ENCODE peak calls at places on chromosomes 5 and 9, in four cellular contexts. R is tibial artery; Q is upper lobe of right lung; T is CD8-positive, alpha-beta memory T cell. O is an unnamed sample. For H3K4me1, the result is how much of the 10 kb centered on the place peaks cover.

GRCh38 chr5:90144625-90145327 is 264.8 kb downstream of the CETN3 start:
- DNase-seq in Q (no peak), R (no peak), T (no peak), O (no peak)

GRCh38 chr5:122845253-122846050 is at the start of gene SNX24:
- DNase-seq in R (peak), Q (peak), T (peak), O (peak)

GRCh38 chr5:555058-555623 is 30.9 kb upstream of the SLC9A3 start:
- DNase-seq in Q (no peak), T (no peak), R (no peak), O (no peak)

GRCh38 chr9:6024035-6024554 is 8.7 kb upstream of the RANBP6 start:
- DNase-seq in Q (no peak), T (peak), R (no peak), O (no peak)

GRCh38 chr5:157541452-157542118 is 34.0 kb downstream of the ADAM19 start:
- DNase-seq in R (peak), T (peak), Q (no peak), O (no peak)

GRCh38 chr9:129816501-129817435 is 7.2 kb downstream of the TOR1A start:
- DNase-seq in Q (peak), T (no peak), R (no peak), O (no peak)

GRCh38 chr5:57772512-57772911 is 289.9 kb upstream of the ACTBL2 start:
- DNase-seq in T (no peak), R (no peak), Q (no peak), O (no peak)

GRCh38 chr5:172749076-172749475 is 21.9 kb downstream of the DUSP1 start:
- DNase-seq in R (no peak), Q (no peak), T (no peak), O (no peak)

GRCh38 chr5:132438931-132439330 is 51.6 kb downstream of the IRF1 start:
- DNase-seq in T (no peak), R (peak), Q (no peak), O (no peak)

GRCh38 chr5:69364414-69364813 is 4.9 kb downstream of the AK6 start:
- DNase-seq in T (no peak), Q (no peak), R (no peak), O (no peak)

GRCh38 chr5:140043508-140043872 is 391 bp upstream of the NRG2 start:
- DNase-seq in T (peak), R (peak), Q (peak), O (no peak)

GRCh38 chr5:39013938-39014337 is 60.3 kb downstream of the RICTOR start:
- DNase-seq in R (no peak), Q (no peak), T (no peak), O (no peak)

GRCh38 chr9:21546949-21547348 is 64.8 kb upstream of the IFNE start:
- DNase-seq in T (no peak), Q (no peak), R (no peak), O (no peak)

GRCh38 chr5:173890195-173890951 is 2.2 kb downstream of the CPEB4 start:
- DNase-seq in T (no peak), R (peak), Q (no peak), O (no peak)

GRCh38 chr5:107474724-107475489 is 195.8 kb downstream of the EFNA5 start:
- DNase-seq in T (peak), Q (no peak), R (no peak), O (no peak)

GRCh38 chr9:38622083-38622674 is 1.8 kb upstream of the ANKRD18A start:
- DNase-seq in Q (no peak), R (no peak), T (no peak), O (no peak)

GRCh38 chr9:92964607-92964975 is 17.3 kb downstream of the FGD3 start:
- DNase-seq in T (no peak), R (peak), Q (peak), O (no peak)

GRCh38 chr9:92964981-92965758 is 17.8 kb downstream of the FGD3 start:
- DNase-seq in Q (peak), R (peak), T (peak), O (no peak)

GRCh38 chr9:92962846-92963245 is 15.5 kb downstream of the FGD3 start:
- DNase-seq in T (no peak), Q (peak), R (peak), O (no peak)

GRCh38 chr9:92962303-92962649 is 15.0 kb downstream of the FGD3 start:
- DNase-seq in Q (no peak), T (no peak), R (peak), O (no peak)

DNA sequence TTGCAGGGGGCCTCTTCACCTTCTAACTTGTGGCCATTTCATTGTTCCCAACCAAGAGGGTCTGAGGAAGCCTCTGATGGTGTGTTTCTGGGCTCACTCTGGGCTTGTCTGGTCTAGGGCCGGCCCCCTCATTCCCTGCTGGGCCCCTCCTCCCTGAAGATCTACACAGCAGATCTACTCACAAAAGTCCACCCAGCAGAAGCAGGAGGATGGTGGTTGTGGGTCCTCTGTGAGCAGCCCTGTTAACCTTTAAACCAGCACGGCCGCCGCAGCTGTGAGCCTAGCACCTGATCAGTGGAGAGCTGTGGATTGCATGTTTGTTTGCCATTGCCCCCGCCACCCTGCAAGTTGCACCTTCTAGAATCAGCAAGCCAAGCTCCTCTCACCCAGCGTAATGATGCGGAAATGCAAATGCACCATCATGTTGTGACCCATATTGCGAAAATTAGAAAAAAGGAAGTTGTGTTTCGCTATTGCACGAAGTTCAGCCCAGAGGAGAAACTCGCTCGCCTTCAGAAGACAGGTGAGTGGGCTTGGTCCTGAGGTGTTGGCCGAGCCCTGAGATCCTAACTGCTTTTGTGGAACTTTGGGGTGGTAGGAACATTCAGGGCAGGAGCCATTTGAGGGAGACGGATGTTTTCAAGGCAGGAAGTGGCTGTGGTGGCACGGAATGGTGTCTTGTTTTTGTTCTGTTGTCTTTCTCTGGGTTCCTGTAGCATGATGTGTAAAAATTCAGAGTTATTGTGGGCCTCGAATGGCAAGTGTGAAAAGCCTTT is 16.7 kb downstream of the FGD3 start:
- DNase-seq in Q (peak), R (peak), T (peak), O (peak)
- H3K4me3 ChIP-seq in Q (peak), R (peak), T (peak), O (peak)

GRCh38 chr5:177299711-177300110 is 3.8 kb downstream of the RAB24 start:
- DNase-seq in Q (no peak), R (no peak), T (no peak), O (no peak)
- H3K4me1 ChIP-seq in Q (half or more), R (under half), T (half or more), O (half or more)

DNA sequence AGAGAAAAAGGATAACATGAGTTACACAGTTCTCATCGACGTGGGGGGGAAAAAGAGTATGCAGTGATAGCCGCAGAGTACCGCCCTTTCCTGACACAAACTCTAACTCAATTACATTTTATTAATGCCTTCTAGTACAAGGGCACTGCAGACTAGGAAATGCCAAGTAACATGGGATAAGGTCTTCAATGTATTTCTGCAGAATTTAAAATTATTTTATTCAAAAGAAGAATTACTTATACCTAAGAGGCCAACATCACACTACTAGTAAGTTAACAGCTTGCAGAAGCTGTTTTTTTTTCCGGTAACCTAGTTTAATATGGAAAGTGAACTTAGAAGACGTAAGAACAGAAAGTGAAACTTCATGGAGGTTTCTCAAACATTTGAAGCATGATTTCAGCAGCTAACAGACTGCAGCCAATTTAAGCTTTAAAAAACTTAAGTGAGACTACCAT is 3.9 kb downstream of the SETX start:
- DNase-seq in Q (no peak), T (peak), R (no peak), O (peak)
- H3K4me3 ChIP-seq in Q (peak), T (peak), R (no peak), O (peak)

GRCh38 chr9:698937-699336 is 142.6 kb upstream of the DMRT1 start:
- DNase-seq in Q (no peak), T (no peak), R (no peak), O (no peak)
- H3K4me1 ChIP-seq in Q (under half), T (under half), R (half or more), O (under half)

DNA sequence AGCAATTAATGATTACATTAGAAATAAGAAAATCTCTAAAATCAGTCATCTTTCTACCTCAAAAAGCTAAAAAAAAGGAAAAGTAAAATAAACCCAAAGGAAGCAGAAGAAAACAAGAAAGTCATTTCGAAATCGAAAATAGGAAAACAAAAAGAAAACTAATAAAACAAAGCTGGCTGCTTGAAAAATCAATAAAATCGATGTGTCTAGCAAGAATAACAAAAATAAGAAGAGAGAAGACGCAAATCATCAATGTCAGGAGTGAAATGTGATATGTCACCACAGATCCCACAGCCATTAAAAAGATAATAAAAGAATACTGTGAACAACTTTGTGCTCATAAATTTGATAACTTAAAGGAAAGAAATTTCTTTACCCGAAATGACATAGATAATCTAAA is 218.1 kb upstream of the S1PR3 start:
- DNase-seq in R (no peak), T (no peak), Q (no peak), O (no peak)
- H3K4me3 ChIP-seq in R (no peak), T (no peak), Q (no peak), O (no peak)

O was measured in effector memory CD4-positive, alpha-beta T cell.